ENCODE peak calls at places on chromosomes 1 and 21, in ten cellular contexts. A is amniotic epithelial cell; F is ELR; M is ovary; R is HCT116; E is germinal center; B is activated CD8-positive, alpha-beta T cell treated with anti-CD3 and anti-CD28 coated beads for 36 hours; W is activated CD4-positive, alpha-beta T cell treated with anti-CD3 and anti-CD28 coated beads for 48 hours; C is naive thymus-derived CD8-positive, alpha-beta T cell; T is mammary epithelial cell. S is an unnamed sample.

GRCh38 chr1:67572594-67573221 is 112.3 kb upstream of the GADD45A start:
- DNase-seq in B (no peak), A (no peak), R (no peak), E (no peak), T (peak), W (no peak), M (no peak), F (no peak), C (no peak), S (no peak)

GRCh38 chr1:15741183-15741850 is 982 bp upstream of the TMEM82 start:
- DNase-seq in E (peak), W (peak), B (peak), A (peak), R (peak), C (peak), F (peak), T (peak), M (peak), S (peak)

GRCh38 chr21:44630440-44630839 is 3.5 kb downstream of the KRTAP10-9 start:
- DNase-seq in W (no peak), A (no peak), T (no peak), R (no peak), E (no peak), F (no peak), M (no peak), B (no peak), C (no peak), S (no peak)

GRCh38 chr1:11207898-11208611 is 18.9 kb downstream of the ANGPTL7 start:
- DNase-seq in A (no peak), M (peak), C (no peak), F (no peak), R (no peak), W (no peak), B (no peak), E (no peak), T (no peak), S (no peak)

GRCh38 chr1:214566158-214567104 is 15.0 kb upstream of the PTPN14 start:
- DNase-seq in B (peak), C (no peak), M (no peak), F (peak), A (no peak), R (no peak), E (no peak), T (peak), W (peak), S (no peak)

GRCh38 chr21:29538115-29538514 is 239.4 kb downstream of the BACH1 start:
- DNase-seq in M (no peak), B (no peak), E (no peak), A (peak), R (no peak), T (no peak), W (no peak), F (peak), C (no peak), S (no peak)

GRCh38 chr1:180173952-180174351 is 19.3 kb downstream of the QSOX1 start:
- DNase-seq in C (no peak), W (no peak), R (no peak), E (no peak), M (peak), T (no peak), F (no peak), B (no peak), A (no peak), S (no peak)

GRCh38 chr1:156692958-156693857 is 12.2 kb downstream of the CRABP2 start:
- DNase-seq in C (peak), A (no peak), M (no peak), T (peak), B (peak), W (no peak), F (no peak), E (no peak), R (no peak), S (no peak)

GRCh38 chr1:53163291-53163768 is 20.9 kb upstream of the SLC1A7 start:
- DNase-seq in B (no peak), E (no peak), R (no peak), F (no peak), A (peak), W (no peak), T (no peak), M (no peak), C (no peak), S (no peak)

GRCh38 chr1:205275916-205276315 is 45.6 kb downstream of the NUAK2 start:
- DNase-seq in A (no peak), F (no peak), B (no peak), R (no peak), W (no peak), M (no peak), E (no peak), C (no peak), T (no peak), S (no peak)